ENCODE peak calls at places on chromosomes 3 and 15, in six cellular contexts. F is caudate nucleus, T is HFFc6, N is T-helper 2 cell, E is NCI-H524, O is hepatocyte. W is an unnamed sample.
A peak's percentile ranks its signal among the peaks of the same experiment; 100 is the strongest.

GRCh38 chr3:178802993-178803693 is 266.9 kb downstream of the KCNMB2 start:
- DNase-seq in F (no peak), T (no peak), N (no peak), E (peak; percentile 40), O (no peak), W (no peak)

GRCh38 chr3:46184469-46184868 is 23.6 kb downstream of the CCR1 start:
- DNase-seq in F (no peak), T (peak; percentile 72), N (no peak), E (no peak), O (no peak), W (no peak)

GRCh38 chr15:56608993-56609392 is 124.3 kb downstream of the ZNF280D start:
- DNase-seq in F (no peak), T (no peak), N (no peak), E (no peak), O (no peak), W (no peak)

GRCh38 chr3:195893121-195893449 is 15.3 kb downstream of the TNK2 start:
- DNase-seq in F (peak; percentile 82), T (no peak), N (no peak), E (no peak), O (no peak), W (no peak)

GRCh38 chr3:184426691-184427141 is 46.9 kb downstream of the CHRD start:
- DNase-seq in F (no peak), T (no peak), N (no peak), E (no peak), O (no peak), W (no peak)

GRCh38 chr3:50194903-50195500 is 3.6 kb downstream of the GNAT1 start:
- DNase-seq in F (no peak), T (no peak), N (no peak), E (no peak), O (peak; percentile 52), W (no peak)

GRCh38 chr3:72560857-72561675 is 287.2 kb downstream of the SHQ1 start:
- DNase-seq in F (no peak), T (no peak), N (no peak), E (no peak), O (no peak), W (no peak)

GRCh38 chr3:163915279-163915678 is 1163.0 kb downstream of the SI start:
- DNase-seq in F (no peak), T (no peak), N (no peak), E (no peak), O (no peak), W (no peak)

GRCh38 chr15:88803241-88803919 is at the start of gene ACAN:
- DNase-seq in F (peak; percentile 15), T (no peak), N (no peak), E (no peak), O (peak; percentile 16), W (no peak)

GRCh38 chr3:40782086-40782721 is 257.4 kb downstream of the ZNF621 start:
- DNase-seq in F (no peak), T (no peak), N (peak; percentile 1), E (no peak), O (no peak), W (no peak)

GRCh38 chr15:58923696-58924300 is 9.7 kb downstream of the SLTM start:
- DNase-seq in F (no peak), T (no peak), N (no peak), E (no peak), O (no peak), W (no peak)

GRCh38 chr3:124168271-124168670 is 176.3 kb upstream of the ROPN1 start:
- DNase-seq in F (no peak), T (no peak), N (no peak), E (no peak), O (no peak), W (no peak)

GRCh38 chr3:12953201-12953712 is 111.9 kb upstream of the RPL32 start:
- DNase-seq in F (peak; percentile 18), T (no peak), N (no peak), E (no peak), O (no peak), W (no peak)

GRCh38 chr3:104032283-104032682 is 1334.4 kb upstream of the ALCAM start:
- DNase-seq in F (no peak), T (peak; percentile 6), N (no peak), E (no peak), O (no peak), W (no peak)

GRCh38 chr3:192897005-192897404 is 20.7 kb downstream of the MB21D2 start:
- DNase-seq in F (no peak), T (no peak), N (no peak), E (no peak), O (peak; percentile 62), W (no peak)

GRCh38 chr15:78415284-78415683 is 22.7 kb upstream of the IREB2 start:
- DNase-seq in F (no peak), T (peak; percentile 41), N (no peak), E (peak; percentile 99), O (peak; percentile 57), W (no peak)

GRCh38 chr15:96273317-96274086 is 57.0 kb upstream of the NR2F2 start:
- DNase-seq in F (no peak), T (peak; percentile 99), N (no peak), E (no peak), O (peak; percentile 51), W (peak; percentile 88)

GRCh38 chr3:197942956-197943556 is 6.9 kb upstream of the RPL35A start:
- DNase-seq in F (no peak), T (peak; percentile 43), N (peak; percentile 62), E (peak; percentile 47), O (peak; percentile 40), W (no peak)

GRCh38 chr3:36981006-36981405 is 11.9 kb downstream of the EPM2AIP1 start:
- DNase-seq in F (no peak), T (no peak), N (no peak), E (no peak), O (no peak), W (no peak)

GRCh38 chr3:5002174-5002870 is 23.1 kb downstream of the BHLHE40 start:
- DNase-seq in F (no peak), T (no peak), N (peak; percentile 83), E (no peak), O (no peak), W (no peak)

GRCh38 chr3:23944007-23944760 is 902 bp upstream of the NR1D2 start:
- DNase-seq in F (no peak), T (no peak), N (no peak), E (no peak), O (no peak), W (no peak)

GRCh38 chr3:140206196-140207040 is 271.4 kb downstream of the CLSTN2 start:
- DNase-seq in F (no peak), T (no peak), N (no peak), E (peak; percentile 93), O (peak; percentile 69), W (no peak)

GRCh38 chr15:65032823-65033537 is 3.5 kb upstream of the MTFMT start:
- DNase-seq in F (no peak), T (no peak), N (peak; percentile 59), E (peak; percentile 83), O (peak; percentile 88), W (no peak)

GRCh38 chr3:52396011-52396906 is 48.6 kb downstream of the SEMA3G start:
- DNase-seq in F (no peak), T (no peak), N (no peak), E (no peak), O (no peak), W (no peak)

GRCh38 chr3:98817546-98817945 is 54.4 kb downstream of the ST3GAL6 start:
- DNase-seq in F (no peak), T (peak; percentile 61), N (peak; percentile 45), E (no peak), O (peak; percentile 73), W (no peak)

GRCh38 chr15:40182358-40183029 is 21.6 kb downstream of the BUB1B start:
- DNase-seq in F (no peak), T (no peak), N (peak; percentile 19), E (no peak), O (no peak), W (no peak)